ENCODE peak calls at places on chromosomes 5 and 9, in seven cellular contexts. J is NCI-H526; H is endothelial cell; R is heart left ventricle; U is A673; F is activated CD4-positive, alpha-beta memory T cell treated with anti-CD3 and anti-CD28 coated beads for 36 hours; S is SW480. P is an unnamed sample.

GRCh38 chr9:133788819-133789733 is 50.9 kb upstream of the SARDH start:
- DNase-seq in J (no peak), H (peak; percentile 18), R (peak; percentile 52), U (peak; percentile 95), F (no peak), S (peak; percentile 69), P (no peak)

GRCh38 chr9:136372006-136372405 is 1.5 kb downstream of the CARD9 start:
- DNase-seq in J (no peak), H (no peak), R (no peak), U (no peak), F (no peak), S (no peak), P (no peak)

GRCh38 chr9:116275418-116276295 is 122.1 kb downstream of the PAPPA start:
- DNase-seq in J (no peak), H (no peak), R (no peak), U (peak; percentile 92), F (no peak), S (no peak), P (no peak)

GRCh38 chr5:50300878-50301277 is 140.2 kb downstream of the EMB start:
- DNase-seq in J (no peak), H (no peak), R (no peak), U (no peak), F (no peak), S (no peak), P (no peak)

GRCh38 chr9:98018347-98018746 is 35.2 kb downstream of the ANP32B start:
- DNase-seq in J (no peak), H (no peak), R (no peak), U (no peak), F (no peak), S (no peak), P (no peak)

GRCh38 chr9:129278391-129279237 is 100.6 kb upstream of the IER5L start:
- DNase-seq in J (peak; percentile 43), H (no peak), R (no peak), U (no peak), F (peak; percentile 1), S (peak; percentile 85), P (no peak)

GRCh38 chr9:107438211-107439030 is 51.1 kb downstream of the KLF4 start:
- DNase-seq in J (no peak), H (no peak), R (no peak), U (no peak), F (no peak), S (peak; percentile 13), P (peak; percentile 71)

GRCh38 chr5:153782589-153783238 is 256.0 kb downstream of the FAM114A2 start:
- DNase-seq in J (no peak), H (peak; percentile 60), R (no peak), U (no peak), F (no peak), S (peak; percentile 6), P (no peak)

GRCh38 chr9:8889100-8889499 is 1089.5 kb upstream of the DMAC1 start:
- DNase-seq in J (no peak), H (no peak), R (no peak), U (no peak), F (no peak), S (no peak), P (no peak)

GRCh38 chr9:125343518-125344284 is 82.1 kb downstream of the GAPVD1 start:
- DNase-seq in J (no peak), H (no peak), R (no peak), U (peak; percentile 86), F (no peak), S (no peak), P (peak; percentile 45)

GRCh38 chr9:33460854-33461253 is 12.9 kb downstream of the NOL6 start:
- DNase-seq in J (no peak), H (no peak), R (no peak), U (no peak), F (no peak), S (no peak), P (no peak)

GRCh38 chr5:14400085-14400484 is 181.5 kb upstream of the OTULINL start:
- DNase-seq in J (no peak), H (no peak), R (no peak), U (peak; percentile 83), F (no peak), S (no peak), P (no peak)

GRCh38 chr5:132310141-132310834 is 16.1 kb downstream of the SLC22A4 start:
- DNase-seq in J (no peak), H (no peak), R (no peak), U (no peak), F (no peak), S (no peak), P (peak; percentile 38)

GRCh38 chr9:137215196-137215986 is 6.6 kb downstream of the RNF208 start:
- DNase-seq in J (no peak), H (no peak), R (no peak), U (no peak), F (no peak), S (no peak), P (no peak)

GRCh38 chr9:132324425-132324824 is 30.4 kb downstream of the SETX start:
- DNase-seq in J (no peak), H (no peak), R (no peak), U (no peak), F (no peak), S (no peak), P (peak; percentile 11)

GRCh38 chr9:137975936-137976565 is 98.5 kb downstream of the CACNA1B start:
- DNase-seq in J (no peak), H (no peak), R (no peak), U (no peak), F (no peak), S (no peak), P (no peak)

GRCh38 chr9:119368681-119369581 is at the start of gene BRINP1:
- DNase-seq in J (no peak), H (peak; percentile 56), R (peak; percentile 28), U (peak; percentile 29), F (no peak), S (no peak), P (peak; percentile 93)

GRCh38 chr9:120830151-120830550 is 12.6 kb downstream of the PSMD5 start:
- DNase-seq in J (no peak), H (no peak), R (no peak), U (no peak), F (no peak), S (no peak), P (no peak)

GRCh38 chr5:34487202-34487879 is 168.8 kb upstream of the RAI14 start:
- DNase-seq in J (no peak), H (no peak), R (no peak), U (no peak), F (no peak), S (no peak), P (no peak)

GRCh38 chr5:146646441-146646840 is 130.5 kb upstream of the GPR151 start:
- DNase-seq in J (no peak), H (no peak), R (no peak), U (no peak), F (no peak), S (no peak), P (no peak)

GRCh38 chr9:77809552-77809951 is 161.4 kb upstream of the GNA14 start:
- DNase-seq in J (no peak), H (no peak), R (no peak), U (no peak), F (no peak), S (no peak), P (no peak)

GRCh38 chr5:96765043-96765442 is 42.7 kb downstream of the ERAP1 start:
- DNase-seq in J (no peak), H (no peak), R (no peak), U (no peak), F (no peak), S (no peak), P (no peak)

GRCh38 chr5:147898875-147899401 is 7.4 kb downstream of the C5orf46 start:
- DNase-seq in J (no peak), H (no peak), R (no peak), U (no peak), F (no peak), S (no peak), P (no peak)

GRCh38 chr5:14715481-14715880 is 51.0 kb downstream of the OTULIN start:
- DNase-seq in J (no peak), H (no peak), R (no peak), U (no peak), F (no peak), S (no peak), P (no peak)

GRCh38 chr5:16471387-16471786 is 5.8 kb upstream of the ZNF622 start:
- DNase-seq in J (no peak), H (no peak), R (no peak), U (no peak), F (no peak), S (no peak), P (no peak)

GRCh38 chr5:133384120-133384855 is 228.1 kb downstream of the FSTL4 start:
- DNase-seq in J (no peak), H (no peak), R (no peak), U (no peak), F (no peak), S (no peak), P (no peak)

GRCh38 chr9:134048582-134048968 is 19.3 kb downstream of the BRD3 start:
- DNase-seq in J (no peak), H (no peak), R (no peak), U (no peak), F (no peak), S (no peak), P (no peak)

GRCh38 chr5:34930527-34930844 is 1.1 kb downstream of the DNAJC21 start:
- DNase-seq in J (no peak), H (no peak), R (no peak), U (peak; percentile 7), F (no peak), S (no peak), P (no peak)